ENCODE peak calls at places on chromosomes 4 and X, in four cellular contexts. One of them, this sample, is unnamed.

GRCh38 chrX:122833230-122833629 is 350.8 kb upstream of the GRIA3 start:
- DNase-seq in SW480: no peak
- DNase-seq in mesothelial cell of epicardium: no peak
- DNase-seq in activated CD8-positive, alpha-beta T cell treated with anti-CD3 and anti-CD28 coated beads, Interleukin-2, amount 10 ng/mL, durations not matched to agents 7 days and 5 days: no peak
- DNase-seq in this sample: no peak

GRCh38 chr4:26120098-26120795 is 200.6 kb upstream of the RBPJ start:
- DNase-seq in SW480: no peak
- DNase-seq in mesothelial cell of epicardium: no peak
- DNase-seq in activated CD8-positive, alpha-beta T cell treated with anti-CD3 and anti-CD28 coated beads, Interleukin-2, amount 10 ng/mL, durations not matched to agents 7 days and 5 days: no peak
- DNase-seq in this sample: no peak

GRCh38 chr4:112199041-112199440 is 32.5 kb upstream of the AP1AR start:
- DNase-seq in SW480: no peak
- DNase-seq in mesothelial cell of epicardium: no peak
- DNase-seq in activated CD8-positive, alpha-beta T cell treated with anti-CD3 and anti-CD28 coated beads, Interleukin-2, amount 10 ng/mL, durations not matched to agents 7 days and 5 days: no peak
- DNase-seq in this sample: no peak

GRCh38 chr4:2501034-2501594 is 32.2 kb downstream of the RNF4 start:
- DNase-seq in SW480: no peak
- DNase-seq in mesothelial cell of epicardium: no peak
- DNase-seq in activated CD8-positive, alpha-beta T cell treated with anti-CD3 and anti-CD28 coated beads, Interleukin-2, amount 10 ng/mL, durations not matched to agents 7 days and 5 days: no peak
- DNase-seq in this sample: no peak

GRCh38 chr4:98653890-98654867 is 4.2 kb downstream of the TSPAN5 start:
- DNase-seq in SW480: no peak
- DNase-seq in mesothelial cell of epicardium: no peak
- DNase-seq in activated CD8-positive, alpha-beta T cell treated with anti-CD3 and anti-CD28 coated beads, Interleukin-2, amount 10 ng/mL, durations not matched to agents 7 days and 5 days: no peak
- DNase-seq in this sample: no peak

GRCh38 chr4:139689093-139689722 is 23.6 kb downstream of the MGST2 start:
- DNase-seq in SW480: no peak
- DNase-seq in mesothelial cell of epicardium: no peak
- DNase-seq in activated CD8-positive, alpha-beta T cell treated with anti-CD3 and anti-CD28 coated beads, Interleukin-2, amount 10 ng/mL, durations not matched to agents 7 days and 5 days: no peak
- DNase-seq in this sample: no peak

GRCh38 chr4:41143721-41144379 is 70.5 kb downstream of the APBB2 start:
- DNase-seq in SW480: no peak
- DNase-seq in mesothelial cell of epicardium: no peak
- DNase-seq in activated CD8-positive, alpha-beta T cell treated with anti-CD3 and anti-CD28 coated beads, Interleukin-2, amount 10 ng/mL, durations not matched to agents 7 days and 5 days: no peak
- DNase-seq in this sample: no peak

GRCh38 chrX:66012094-66012534 is 27.8 kb downstream of the VSIG4 start:
- DNase-seq in SW480: no peak
- DNase-seq in mesothelial cell of epicardium: no peak
- DNase-seq in activated CD8-positive, alpha-beta T cell treated with anti-CD3 and anti-CD28 coated beads, Interleukin-2, amount 10 ng/mL, durations not matched to agents 7 days and 5 days: peak; percentile 66
- DNase-seq in this sample: no peak

GRCh38 chr4:3115637-3116300 is 41.3 kb downstream of the HTT start:
- DNase-seq in SW480: no peak
- DNase-seq in mesothelial cell of epicardium: no peak
- DNase-seq in activated CD8-positive, alpha-beta T cell treated with anti-CD3 and anti-CD28 coated beads, Interleukin-2, amount 10 ng/mL, durations not matched to agents 7 days and 5 days: no peak
- DNase-seq in this sample: no peak

GRCh38 chrX:147180886-147181285 is 366.3 kb upstream of the CXorf51A start:
- DNase-seq in SW480: no peak
- DNase-seq in mesothelial cell of epicardium: no peak
- DNase-seq in activated CD8-positive, alpha-beta T cell treated with anti-CD3 and anti-CD28 coated beads, Interleukin-2, amount 10 ng/mL, durations not matched to agents 7 days and 5 days: no peak
- DNase-seq in this sample: no peak